ENCODE peak calls at places on chromosomes 7 and 10, in four cellular contexts. One of them, this sample, is unnamed.
A peak's percentile ranks its signal among the peaks of the same experiment; 100 is the strongest.

GRCh38 chr10:30125484-30125883 is 66.1 kb upstream of the JCAD start:
- DNase-seq in Caco-2: no peak
- DNase-seq in lower lobe of right lung: no peak
- DNase-seq in GM13976: no peak
- DNase-seq in this sample: no peak

GRCh38 chr7:105654994-105655900 is 74.0 kb upstream of the EFCAB10 start:
- DNase-seq in Caco-2: peak; percentile 57
- DNase-seq in lower lobe of right lung: no peak
- DNase-seq in GM13976: no peak
- DNase-seq in this sample: no peak

GRCh38 chr7:144474363-144474762 is 70.9 kb upstream of the NOBOX start:
- DNase-seq in Caco-2: no peak
- DNase-seq in lower lobe of right lung: no peak
- DNase-seq in GM13976: no peak
- DNase-seq in this sample: no peak

GRCh38 chr7:84283798-84284197 is 89.2 kb upstream of the SEMA3A start:
- DNase-seq in Caco-2: no peak
- DNase-seq in lower lobe of right lung: no peak
- DNase-seq in GM13976: no peak
- DNase-seq in this sample: no peak

GRCh38 chr7:106659963-106660861 is 746 bp downstream of the CCDC71L start:
- DNase-seq in Caco-2: peak; percentile 68
- DNase-seq in lower lobe of right lung: peak; percentile 92
- DNase-seq in GM13976: peak; percentile 89
- DNase-seq in this sample: peak; percentile 92

GRCh38 chr7:94893661-94894060 is 13.7 kb upstream of the PPP1R9A start:
- DNase-seq in Caco-2: no peak
- DNase-seq in lower lobe of right lung: no peak
- DNase-seq in GM13976: no peak
- DNase-seq in this sample: no peak

GRCh38 chr10:28926932-28927331 is 249.6 kb downstream of the BAMBI start:
- DNase-seq in Caco-2: no peak
- DNase-seq in lower lobe of right lung: no peak
- DNase-seq in GM13976: no peak
- DNase-seq in this sample: no peak

GRCh38 chr7:113873554-113874151 is 45.2 kb downstream of the PPP1R3A start:
- DNase-seq in Caco-2: no peak
- DNase-seq in lower lobe of right lung: no peak
- DNase-seq in GM13976: no peak
- DNase-seq in this sample: no peak

GRCh38 chr7:6556196-6556595 is 4.9 kb upstream of the GRID2IP start:
- DNase-seq in Caco-2: peak; percentile 61
- DNase-seq in lower lobe of right lung: no peak
- DNase-seq in GM13976: peak; percentile 48
- DNase-seq in this sample: no peak

GRCh38 chr10:131126321-131127121 is 185.0 kb downstream of the TCERG1L start:
- DNase-seq in Caco-2: peak; percentile 26
- DNase-seq in lower lobe of right lung: no peak
- DNase-seq in GM13976: no peak
- DNase-seq in this sample: no peak

GRCh38 chr7:16934947-16935742 is 53.4 kb upstream of the AGR3 start:
- DNase-seq in Caco-2: no peak
- DNase-seq in lower lobe of right lung: no peak
- DNase-seq in GM13976: no peak
- DNase-seq in this sample: no peak

GRCh38 chr7:140230517-140230861 is 53.7 kb upstream of the KDM7A start:
- DNase-seq in Caco-2: no peak
- DNase-seq in lower lobe of right lung: peak; percentile 67
- DNase-seq in GM13976: peak; percentile 55
- DNase-seq in this sample: no peak

GRCh38 chr7:136958016-136958415 is 89.6 kb downstream of the CHRM2 start:
- DNase-seq in Caco-2: no peak
- DNase-seq in lower lobe of right lung: no peak
- DNase-seq in GM13976: no peak
- DNase-seq in this sample: no peak

GRCh38 chr7:125877251-125877650 is 947.6 kb upstream of the POT1 start:
- DNase-seq in Caco-2: no peak
- DNase-seq in lower lobe of right lung: no peak
- DNase-seq in GM13976: no peak
- DNase-seq in this sample: no peak

GRCh38 chr7:1028044-1028770 is 16.1 kb upstream of the GPR146 start:
- DNase-seq in Caco-2: peak; percentile 90
- DNase-seq in lower lobe of right lung: peak; percentile 93
- DNase-seq in GM13976: peak; percentile 98
- DNase-seq in this sample: peak; percentile 94

GRCh38 chr10:20634841-20635240 is 262.3 kb downstream of the NEBL start:
- DNase-seq in Caco-2: no peak
- DNase-seq in lower lobe of right lung: no peak
- DNase-seq in GM13976: no peak
- DNase-seq in this sample: no peak

GRCh38 chr10:105691811-105692210 is 1050.7 kb downstream of the SORCS3 start:
- DNase-seq in Caco-2: no peak
- DNase-seq in lower lobe of right lung: no peak
- DNase-seq in GM13976: no peak
- DNase-seq in this sample: no peak

GRCh38 chr7:141014523-141015395 is at the start of gene MRPS33:
- DNase-seq in Caco-2: peak; percentile 97
- DNase-seq in lower lobe of right lung: peak; percentile 96
- DNase-seq in GM13976: peak; percentile 95
- DNase-seq in this sample: peak; percentile 96

GRCh38 chr10:61973169-61973568 is 71.7 kb downstream of the ARID5B start:
- DNase-seq in Caco-2: no peak
- DNase-seq in lower lobe of right lung: no peak
- DNase-seq in GM13976: no peak
- DNase-seq in this sample: no peak

GRCh38 chr10:110447886-110448285 is 49.8 kb upstream of the DUSP5 start:
- DNase-seq in Caco-2: no peak
- DNase-seq in lower lobe of right lung: no peak
- DNase-seq in GM13976: no peak
- DNase-seq in this sample: no peak

GRCh38 chr10:109846832-109847231 is 76.5 kb downstream of the XPNPEP1 start:
- DNase-seq in Caco-2: no peak
- DNase-seq in lower lobe of right lung: no peak
- DNase-seq in GM13976: no peak
- DNase-seq in this sample: no peak

GRCh38 chr7:105454058-105454739 is 65.5 kb upstream of the SRPK2 start:
- DNase-seq in Caco-2: no peak
- DNase-seq in lower lobe of right lung: no peak
- DNase-seq in GM13976: no peak
- DNase-seq in this sample: no peak

GRCh38 chr10:43315096-43315495 is 48.2 kb upstream of the RASGEF1A start:
- DNase-seq in Caco-2: no peak
- DNase-seq in lower lobe of right lung: no peak
- DNase-seq in GM13976: peak; percentile 27
- DNase-seq in this sample: no peak

GRCh38 chr7:115477193-115477651 is 553.3 kb downstream of the TFEC start:
- DNase-seq in Caco-2: no peak
- DNase-seq in lower lobe of right lung: peak; percentile 44
- DNase-seq in GM13976: peak; percentile 3
- DNase-seq in this sample: no peak

GRCh38 chr10:118991326-118991725 is 38.2 kb upstream of the NANOS1 start:
- DNase-seq in Caco-2: no peak
- DNase-seq in lower lobe of right lung: no peak
- DNase-seq in GM13976: no peak
- DNase-seq in this sample: no peak

GRCh38 chr7:28782362-28782761 is 175.8 kb downstream of the TRIL start:
- DNase-seq in Caco-2: no peak
- DNase-seq in lower lobe of right lung: no peak
- DNase-seq in GM13976: no peak
- DNase-seq in this sample: no peak

GRCh38 chr7:55964802-55965470 is 551 bp downstream of the NIPSNAP2 start:
- DNase-seq in Caco-2: peak; percentile 86
- DNase-seq in lower lobe of right lung: peak; percentile 91
- DNase-seq in GM13976: peak; percentile 89
- DNase-seq in this sample: no peak

GRCh38 chr10:22791655-22792054 is 77.3 kb upstream of the PIP4K2A start:
- DNase-seq in Caco-2: no peak
- DNase-seq in lower lobe of right lung: no peak
- DNase-seq in GM13976: no peak
- DNase-seq in this sample: no peak

GRCh38 chr7:75739796-75740672 is 1.3 kb upstream of the HIP1 start:
- DNase-seq in Caco-2: peak; percentile 44
- DNase-seq in lower lobe of right lung: no peak
- DNase-seq in GM13976: no peak
- DNase-seq in this sample: no peak

GRCh38 chr7:125316451-125316850 is 386.8 kb upstream of the POT1 start:
- DNase-seq in Caco-2: peak; percentile 75
- DNase-seq in lower lobe of right lung: no peak
- DNase-seq in GM13976: no peak
- DNase-seq in this sample: no peak

DNA sequence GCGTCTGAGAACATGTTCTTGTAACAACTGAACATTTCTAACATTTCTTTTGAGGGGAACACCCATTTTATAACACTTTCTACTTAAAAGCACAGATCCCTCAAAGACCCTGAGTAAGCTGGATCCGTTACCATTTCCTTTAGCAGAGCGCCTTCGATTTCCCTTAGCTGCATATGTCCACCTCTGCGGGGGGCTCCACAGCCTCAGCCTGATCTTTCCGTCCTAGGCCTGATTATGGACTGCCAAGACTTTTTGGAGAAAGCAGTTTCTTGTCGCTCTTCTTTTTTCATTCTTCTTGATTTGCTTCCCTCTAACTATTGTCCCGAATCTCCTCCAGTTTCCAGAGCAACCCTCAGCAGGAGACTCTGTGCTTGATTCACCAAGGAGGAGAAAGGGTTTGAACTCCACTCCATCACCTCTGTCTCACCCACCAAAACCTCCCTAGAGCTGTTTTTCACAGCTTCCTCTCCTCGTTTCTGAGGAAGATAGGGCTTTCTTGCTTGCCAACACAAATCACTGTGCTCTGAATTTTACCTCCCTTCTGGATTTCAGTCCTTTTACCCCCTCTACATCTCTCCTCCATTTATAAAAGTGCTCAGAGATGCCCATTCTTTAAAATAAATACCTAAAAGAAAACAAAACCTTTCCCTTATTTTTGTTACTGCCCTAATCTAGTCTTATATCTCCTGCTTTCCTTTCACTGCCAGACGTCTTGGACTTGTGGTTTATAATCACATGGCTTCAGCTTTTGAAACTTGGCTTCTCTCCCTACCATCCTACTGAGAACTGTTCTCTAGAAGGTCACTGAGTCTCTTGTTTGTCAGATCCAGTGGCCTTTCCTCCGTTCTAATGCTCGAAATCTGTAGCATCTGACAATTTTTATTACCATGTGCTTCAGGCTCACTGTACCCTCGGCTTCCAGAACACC is 30.5 kb upstream of the ZRANB1 start:
- DNase-seq in Caco-2: no peak
- DNase-seq in lower lobe of right lung: no peak
- DNase-seq in GM13976: no peak
- DNase-seq in this sample: no peak
- TF ChIP-seq CTCF in Caco-2: no peak
- TF ChIP-seq CTCF in lower lobe of right lung: no peak
- TF ChIP-seq CTCF in GM13976: peak; percentile 10
- TF ChIP-seq CTCF in this sample: peak; percentile 23

DNA sequence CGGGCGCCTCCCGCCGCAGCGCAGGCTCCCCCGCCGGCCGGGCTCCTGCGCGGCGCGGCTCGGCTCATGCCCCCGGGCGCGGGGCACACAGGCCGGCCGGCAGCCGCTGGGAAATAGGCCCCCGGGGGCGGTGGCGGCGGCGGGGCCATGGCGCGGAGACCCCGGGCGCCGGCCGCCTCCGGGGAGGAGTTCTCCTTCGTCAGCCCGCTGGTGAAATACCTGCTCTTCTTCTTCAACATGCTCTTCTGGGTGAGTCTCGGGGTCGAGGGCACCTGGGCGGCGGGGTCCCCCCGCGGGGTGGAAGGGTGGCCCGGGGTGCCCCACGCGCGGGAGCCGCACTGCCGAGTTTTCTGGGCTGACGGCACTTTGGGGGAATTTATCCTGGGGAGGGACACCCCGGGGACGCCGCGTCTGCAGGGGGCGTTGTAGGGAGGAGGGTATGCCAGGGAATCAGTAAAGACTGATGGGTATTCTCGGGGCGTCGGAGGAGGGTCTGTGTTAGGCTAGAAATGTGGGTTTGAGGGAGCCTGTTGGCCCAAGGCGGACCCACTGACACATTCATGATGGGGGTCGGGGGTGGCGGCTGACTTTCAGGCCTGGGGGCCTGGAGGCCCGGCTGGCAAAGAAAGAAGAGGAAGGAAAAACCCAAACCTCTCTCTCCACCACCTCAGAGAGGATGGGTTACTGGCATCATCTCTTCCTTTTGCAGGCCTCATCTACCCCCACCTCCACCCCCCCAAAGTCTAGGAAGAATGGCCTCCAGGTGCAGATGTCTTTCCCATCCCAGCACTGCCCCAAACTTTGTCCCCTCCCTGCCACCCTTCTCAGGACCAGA is 544 bp downstream of the TSPAN33 start:
- DNase-seq in Caco-2: no peak
- DNase-seq in lower lobe of right lung: no peak
- DNase-seq in GM13976: peak; percentile 52
- DNase-seq in this sample: no peak
- TF ChIP-seq CTCF in Caco-2: peak; percentile 9
- TF ChIP-seq CTCF in lower lobe of right lung: no peak
- TF ChIP-seq CTCF in GM13976: peak; percentile 63
- TF ChIP-seq CTCF in this sample: peak; percentile 70

GRCh38 chr10:102112210-102112817 is 7.9 kb downstream of the LDB1 start:
- DNase-seq in Caco-2: no peak
- DNase-seq in lower lobe of right lung: no peak
- DNase-seq in GM13976: no peak
- DNase-seq in this sample: no peak
- TF ChIP-seq CTCF in Caco-2: peak; percentile 37
- TF ChIP-seq CTCF in lower lobe of right lung: peak; percentile 8
- TF ChIP-seq CTCF in GM13976: no peak
- TF ChIP-seq CTCF in this sample: peak; percentile 44

DNA sequence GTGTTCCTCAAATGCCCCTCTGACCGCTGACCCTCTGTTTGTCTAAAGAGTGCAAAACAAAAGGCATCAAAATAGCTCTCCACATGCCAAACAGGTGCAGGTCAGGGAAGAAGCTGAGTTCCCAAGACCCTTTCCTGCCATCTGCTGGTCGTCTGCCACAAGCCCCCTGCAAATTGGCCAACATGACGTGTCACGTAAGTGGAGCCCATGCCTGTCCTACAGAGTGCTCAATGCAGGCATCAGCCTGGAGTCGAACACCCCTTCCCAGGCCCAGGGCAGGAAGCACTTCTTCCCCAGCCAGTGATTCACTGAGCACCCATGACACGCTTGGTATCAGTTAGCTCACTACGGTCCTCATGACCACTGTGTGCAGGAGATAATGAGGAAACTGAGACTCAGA is 14.1 kb downstream of the TMEM72 start:
- DNase-seq in Caco-2: peak; percentile 78
- DNase-seq in lower lobe of right lung: no peak
- DNase-seq in GM13976: no peak
- DNase-seq in this sample: no peak
- TF ChIP-seq CTCF in Caco-2: peak; percentile 89
- TF ChIP-seq CTCF in lower lobe of right lung: no peak
- TF ChIP-seq CTCF in GM13976: peak; percentile 15
- TF ChIP-seq CTCF in this sample: peak; percentile 68